ENCODE peak calls at places on chromosomes 3 and 15, in five cellular contexts. M, V, B, F and A are unnamed samples.

GRCh38 chr15:77224352-77224751 is 153.4 kb upstream of the TSPAN3 start:
- DNase-seq in M (no peak), V (no peak), B (no peak), F (peak), A (no peak)

GRCh38 chr15:65385868-65386253 is 8.1 kb upstream of the IGDCC3 start:
- DNase-seq in M (no peak), V (no peak), B (no peak), F (no peak), A (no peak)

GRCh38 chr15:65327651-65328393 is 23.3 kb downstream of the RNU5B-1 start:
- DNase-seq in M (no peak), V (no peak), B (peak), F (no peak), A (no peak)

GRCh38 chr3:10292505-10293419 is at the start of gene GHRL:
- DNase-seq in M (peak), V (no peak), B (no peak), F (no peak), A (peak)

GRCh38 chr3:142888484-142889262 is at the start of gene PCOLCE2:
- DNase-seq in M (peak), V (no peak), B (peak), F (peak), A (peak)

GRCh38 chr3:113436794-113437193 is 4.5 kb downstream of the CFAP44 start:
- DNase-seq in M (no peak), V (no peak), B (no peak), F (no peak), A (no peak)

GRCh38 chr3:70086336-70086735 is 86.8 kb downstream of the SAMMSON start:
- DNase-seq in M (no peak), V (no peak), B (no peak), F (no peak), A (no peak)

GRCh38 chr15:79091204-79091867 is 756 bp upstream of the RASGRF1 start:
- DNase-seq in M (no peak), V (no peak), B (no peak), F (peak), A (peak)

GRCh38 chr3:95911767-95912166 is 902.6 kb upstream of the EPHA6 start:
- DNase-seq in M (no peak), V (no peak), B (no peak), F (no peak), A (no peak)

GRCh38 chr15:39835550-39835949 is 52.9 kb upstream of the FSIP1 start:
- DNase-seq in M (no peak), V (no peak), B (no peak), F (no peak), A (no peak)

GRCh38 chr3:151445283-151446001 is 15.4 kb downstream of the IGSF10 start:
- DNase-seq in M (no peak), V (no peak), B (no peak), F (no peak), A (no peak)

GRCh38 chr3:152961323-152961722 is 126.4 kb downstream of the P2RY1 start:
- DNase-seq in M (peak), V (no peak), B (no peak), F (peak), A (peak)

GRCh38 chr3:113186566-113186965 is 24.8 kb upstream of the BOC start:
- DNase-seq in M (no peak), V (no peak), B (no peak), F (no peak), A (no peak)

GRCh38 chr3:72678892-72679291 is 169.4 kb downstream of the SHQ1 start:
- DNase-seq in M (no peak), V (no peak), B (no peak), F (no peak), A (no peak)

GRCh38 chr3:170500462-170500861 is 81.8 kb downstream of the CLDN11 start:
- DNase-seq in M (no peak), V (no peak), B (no peak), F (no peak), A (no peak)

GRCh38 chr3:129793947-129794318 is 99.6 kb downstream of the TMCC1 start:
- DNase-seq in M (peak), V (no peak), B (no peak), F (peak), A (peak)

GRCh38 chr3:10017636-10018292 is 8.5 kb upstream of the FANCD2 start:
- DNase-seq in M (no peak), V (no peak), B (no peak), F (no peak), A (no peak)

GRCh38 chr3:25372167-25372566 is 55.9 kb upstream of the RARB start:
- DNase-seq in M (no peak), V (no peak), B (no peak), F (no peak), A (no peak)

GRCh38 chr3:189981668-189982067 is 139.0 kb downstream of the P3H2 start:
- DNase-seq in M (no peak), V (no peak), B (no peak), F (no peak), A (no peak)

GRCh38 chr3:53198256-53198977 is 37.4 kb downstream of the PRKCD start:
- DNase-seq in M (no peak), V (no peak), B (no peak), F (no peak), A (no peak)

GRCh38 chr3:26653811-26654379 is 31.3 kb downstream of the LRRC3B start:
- DNase-seq in M (no peak), V (no peak), B (no peak), F (no peak), A (no peak)

GRCh38 chr3:48426944-48427629 is 2.8 kb downstream of the PLXNB1 start:
- DNase-seq in M (no peak), V (no peak), B (peak), F (no peak), A (no peak)

GRCh38 chr3:16378920-16379319 is 113.9 kb downstream of the OXNAD1 start:
- DNase-seq in M (no peak), V (no peak), B (no peak), F (no peak), A (peak)

GRCh38 chr3:25396251-25396650 is 31.8 kb upstream of the RARB start:
- DNase-seq in M (no peak), V (no peak), B (no peak), F (no peak), A (no peak)

GRCh38 chr3:78023257-78023656 is 983.4 kb downstream of the ROBO2 start:
- DNase-seq in M (no peak), V (no peak), B (no peak), F (no peak), A (no peak)

GRCh38 chr3:131107637-131108433 is 81.2 kb downstream of the NEK11 start:
- DNase-seq in M (no peak), V (no peak), B (no peak), F (no peak), A (no peak)

GRCh38 chr15:79004336-79004735 is 59.5 kb upstream of the CTSH start:
- DNase-seq in M (peak), V (no peak), B (no peak), F (no peak), A (peak)

GRCh38 chr3:72938471-72939265 is 50.8 kb downstream of the GXYLT2 start:
- DNase-seq in M (no peak), V (peak), B (no peak), F (no peak), A (peak)

GRCh38 chr15:57345584-57345983 is 30.7 kb upstream of the CGNL1 start:
- DNase-seq in M (no peak), V (no peak), B (no peak), F (peak), A (no peak)

GRCh38 chr3:17749705-17750293 is 7.4 kb upstream of the TBC1D5 start:
- DNase-seq in M (no peak), V (no peak), B (no peak), F (no peak), A (no peak)

GRCh38 chr3:119148493-119149180 is 2.7 kb downstream of the TEX55 start:
- DNase-seq in M (no peak), V (no peak), B (no peak), F (no peak), A (no peak)

GRCh38 chr15:100999369-100999768 is 80.2 kb downstream of the LRRK1 start:
- DNase-seq in M (no peak), V (no peak), B (no peak), F (no peak), A (no peak)

GRCh38 chr3:41237907-41238306 is 38.6 kb downstream of the CTNNB1 start:
- DNase-seq in M (no peak), V (no peak), B (no peak), F (no peak), A (no peak)